ENCODE peak calls at places on chromosomes 11 and 22, in eight cellular contexts. One of them, this sample, is unnamed.

GRCh38 chr22:23903328-23903971 is 9.3 kb downstream of the MIF start:
- DNase-seq in OCI-LY7: no peak
- DNase-seq in choroid plexus epithelial cell: no peak
- DNase-seq in cardiac fibroblast: no peak
- DNase-seq in neural progenitor cell: no peak
- DNase-seq in pancreas: no peak
- DNase-seq in tibial nerve: no peak
- DNase-seq in left lung: no peak
- DNase-seq in this sample: no peak

GRCh38 chr11:128830290-128830813 is 36.7 kb downstream of the KCNJ1 start:
- DNase-seq in OCI-LY7: no peak
- DNase-seq in choroid plexus epithelial cell: no peak
- DNase-seq in cardiac fibroblast: no peak
- DNase-seq in neural progenitor cell: no peak
- DNase-seq in pancreas: no peak
- DNase-seq in tibial nerve: no peak
- DNase-seq in left lung: no peak
- DNase-seq in this sample: no peak

GRCh38 chr11:73372371-73372993 is 3.7 kb upstream of the RELT start:
- DNase-seq in OCI-LY7: peak
- DNase-seq in choroid plexus epithelial cell: peak
- DNase-seq in cardiac fibroblast: peak
- DNase-seq in neural progenitor cell: peak
- DNase-seq in pancreas: no peak
- DNase-seq in tibial nerve: no peak
- DNase-seq in left lung: no peak
- DNase-seq in this sample: no peak

GRCh38 chr22:24994070-24994763 is 41.7 kb downstream of the KIAA1671 start:
- DNase-seq in OCI-LY7: no peak
- DNase-seq in choroid plexus epithelial cell: no peak
- DNase-seq in cardiac fibroblast: no peak
- DNase-seq in neural progenitor cell: peak
- DNase-seq in pancreas: no peak
- DNase-seq in tibial nerve: no peak
- DNase-seq in left lung: no peak
- DNase-seq in this sample: peak

GRCh38 chr11:111631034-111631665 is 28.9 kb downstream of the SIK2 start:
- DNase-seq in OCI-LY7: no peak
- DNase-seq in choroid plexus epithelial cell: no peak
- DNase-seq in cardiac fibroblast: no peak
- DNase-seq in neural progenitor cell: peak
- DNase-seq in pancreas: no peak
- DNase-seq in tibial nerve: no peak
- DNase-seq in left lung: no peak
- DNase-seq in this sample: no peak

GRCh38 chr11:12279672-12280108 is 97.7 kb upstream of the PARVA start:
- DNase-seq in OCI-LY7: no peak
- DNase-seq in choroid plexus epithelial cell: no peak
- DNase-seq in cardiac fibroblast: no peak
- DNase-seq in neural progenitor cell: no peak
- DNase-seq in pancreas: no peak
- DNase-seq in tibial nerve: no peak
- DNase-seq in left lung: no peak
- DNase-seq in this sample: no peak

GRCh38 chr11:100316990-100317389 is 370.1 kb upstream of the ARHGAP42 start:
- DNase-seq in OCI-LY7: no peak
- DNase-seq in choroid plexus epithelial cell: no peak
- DNase-seq in cardiac fibroblast: no peak
- DNase-seq in neural progenitor cell: no peak
- DNase-seq in pancreas: no peak
- DNase-seq in tibial nerve: no peak
- DNase-seq in left lung: no peak
- DNase-seq in this sample: no peak

GRCh38 chr11:57639321-57640067 is 10.2 kb downstream of the YPEL4 start:
- DNase-seq in OCI-LY7: peak
- DNase-seq in choroid plexus epithelial cell: peak
- DNase-seq in cardiac fibroblast: peak
- DNase-seq in neural progenitor cell: peak
- DNase-seq in pancreas: no peak
- DNase-seq in tibial nerve: no peak
- DNase-seq in left lung: no peak
- DNase-seq in this sample: no peak

DNA sequence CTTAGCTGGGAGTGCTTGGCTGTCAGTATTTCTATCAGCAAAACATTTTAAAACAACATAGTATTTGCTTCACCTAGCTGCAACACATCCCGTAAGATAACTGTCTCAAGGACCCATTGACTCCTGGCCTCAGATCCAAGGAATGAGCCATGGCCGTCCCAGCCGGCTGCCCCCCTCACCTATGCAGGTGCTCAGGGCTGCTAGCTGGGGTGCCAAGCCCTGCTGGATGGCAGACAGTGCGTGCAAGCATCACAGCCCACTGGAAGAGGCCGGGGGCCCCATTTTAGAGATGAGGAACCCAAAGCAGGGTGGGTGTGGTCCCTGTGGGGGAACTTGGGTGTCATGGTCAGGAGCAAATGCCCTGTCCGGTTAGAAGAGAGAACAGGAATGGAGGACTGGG is 8.5 kb downstream of the PSMC3 start:
- DNase-seq in OCI-LY7: no peak
- DNase-seq in choroid plexus epithelial cell: no peak
- DNase-seq in cardiac fibroblast: no peak
- DNase-seq in neural progenitor cell: no peak
- DNase-seq in pancreas: no peak
- DNase-seq in tibial nerve: no peak
- DNase-seq in left lung: no peak
- DNase-seq in this sample: no peak
- TF ChIP-seq CTCF in OCI-LY7: no peak
- TF ChIP-seq CTCF in choroid plexus epithelial cell: no peak
- TF ChIP-seq CTCF in cardiac fibroblast: no peak
- TF ChIP-seq CTCF in neural progenitor cell: no peak
- TF ChIP-seq CTCF in pancreas: no peak
- TF ChIP-seq CTCF in tibial nerve: no peak
- TF ChIP-seq CTCF in left lung: no peak
- TF ChIP-seq CTCF in this sample: no peak

GRCh38 chr11:15692739-15693138 is 578.0 kb downstream of the INSC start:
- DNase-seq in OCI-LY7: no peak
- DNase-seq in choroid plexus epithelial cell: peak
- DNase-seq in cardiac fibroblast: no peak
- DNase-seq in neural progenitor cell: no peak
- DNase-seq in pancreas: no peak
- DNase-seq in tibial nerve: no peak
- DNase-seq in left lung: no peak
- DNase-seq in this sample: no peak

GRCh38 chr11:15697437-15698236 is 582.9 kb downstream of the INSC start:
- DNase-seq in OCI-LY7: no peak
- DNase-seq in choroid plexus epithelial cell: no peak
- DNase-seq in cardiac fibroblast: no peak
- DNase-seq in neural progenitor cell: no peak
- DNase-seq in pancreas: peak
- DNase-seq in tibial nerve: no peak
- DNase-seq in left lung: no peak
- DNase-seq in this sample: no peak

GRCh38 chr11:15698855-15699254 is 584.1 kb downstream of the INSC start:
- DNase-seq in OCI-LY7: no peak
- DNase-seq in choroid plexus epithelial cell: no peak
- DNase-seq in cardiac fibroblast: no peak
- DNase-seq in neural progenitor cell: no peak
- DNase-seq in pancreas: no peak
- DNase-seq in tibial nerve: no peak
- DNase-seq in left lung: no peak
- DNase-seq in this sample: no peak

GRCh38 chr11:15696069-15696468 is 581.3 kb downstream of the INSC start:
- DNase-seq in OCI-LY7: no peak
- DNase-seq in choroid plexus epithelial cell: no peak
- DNase-seq in cardiac fibroblast: no peak
- DNase-seq in neural progenitor cell: no peak
- DNase-seq in pancreas: no peak
- DNase-seq in tibial nerve: no peak
- DNase-seq in left lung: no peak
- DNase-seq in this sample: no peak

GRCh38 chr11:15695096-15695721 is 580.5 kb downstream of the INSC start:
- DNase-seq in OCI-LY7: no peak
- DNase-seq in choroid plexus epithelial cell: no peak
- DNase-seq in cardiac fibroblast: no peak
- DNase-seq in neural progenitor cell: no peak
- DNase-seq in pancreas: no peak
- DNase-seq in tibial nerve: no peak
- DNase-seq in left lung: no peak
- DNase-seq in this sample: no peak
- H3K4me3 ChIP-seq in OCI-LY7: no peak
- H3K4me3 ChIP-seq in choroid plexus epithelial cell: no peak
- H3K4me3 ChIP-seq in cardiac fibroblast: no peak
- H3K4me3 ChIP-seq in neural progenitor cell: no peak
- H3K4me3 ChIP-seq in pancreas: no peak
- H3K4me3 ChIP-seq in tibial nerve: no peak
- H3K4me3 ChIP-seq in left lung: no peak
- H3K4me3 ChIP-seq in this sample: no peak

GRCh38 chr11:70381350-70381749 is 17.0 kb upstream of the CTTN start:
- DNase-seq in OCI-LY7: no peak
- DNase-seq in choroid plexus epithelial cell: no peak
- DNase-seq in cardiac fibroblast: no peak
- DNase-seq in neural progenitor cell: no peak
- DNase-seq in pancreas: no peak
- DNase-seq in tibial nerve: no peak
- DNase-seq in left lung: no peak
- DNase-seq in this sample: no peak

GRCh38 chr11:70384486-70385152 is 13.7 kb upstream of the CTTN start:
- DNase-seq in OCI-LY7: no peak
- DNase-seq in choroid plexus epithelial cell: no peak
- DNase-seq in cardiac fibroblast: no peak
- DNase-seq in neural progenitor cell: no peak
- DNase-seq in pancreas: no peak
- DNase-seq in tibial nerve: no peak
- DNase-seq in left lung: no peak
- DNase-seq in this sample: no peak

GRCh38 chr11:70378506-70379134 is 19.7 kb upstream of the CTTN start:
- DNase-seq in OCI-LY7: no peak
- DNase-seq in choroid plexus epithelial cell: no peak
- DNase-seq in cardiac fibroblast: no peak
- DNase-seq in neural progenitor cell: no peak
- DNase-seq in pancreas: no peak
- DNase-seq in tibial nerve: no peak
- DNase-seq in left lung: no peak
- DNase-seq in this sample: no peak

GRCh38 chr11:70383664-70384395 is 14.5 kb upstream of the CTTN start:
- DNase-seq in OCI-LY7: no peak
- DNase-seq in choroid plexus epithelial cell: no peak
- DNase-seq in cardiac fibroblast: no peak
- DNase-seq in neural progenitor cell: no peak
- DNase-seq in pancreas: no peak
- DNase-seq in tibial nerve: no peak
- DNase-seq in left lung: no peak
- DNase-seq in this sample: no peak

DNA sequence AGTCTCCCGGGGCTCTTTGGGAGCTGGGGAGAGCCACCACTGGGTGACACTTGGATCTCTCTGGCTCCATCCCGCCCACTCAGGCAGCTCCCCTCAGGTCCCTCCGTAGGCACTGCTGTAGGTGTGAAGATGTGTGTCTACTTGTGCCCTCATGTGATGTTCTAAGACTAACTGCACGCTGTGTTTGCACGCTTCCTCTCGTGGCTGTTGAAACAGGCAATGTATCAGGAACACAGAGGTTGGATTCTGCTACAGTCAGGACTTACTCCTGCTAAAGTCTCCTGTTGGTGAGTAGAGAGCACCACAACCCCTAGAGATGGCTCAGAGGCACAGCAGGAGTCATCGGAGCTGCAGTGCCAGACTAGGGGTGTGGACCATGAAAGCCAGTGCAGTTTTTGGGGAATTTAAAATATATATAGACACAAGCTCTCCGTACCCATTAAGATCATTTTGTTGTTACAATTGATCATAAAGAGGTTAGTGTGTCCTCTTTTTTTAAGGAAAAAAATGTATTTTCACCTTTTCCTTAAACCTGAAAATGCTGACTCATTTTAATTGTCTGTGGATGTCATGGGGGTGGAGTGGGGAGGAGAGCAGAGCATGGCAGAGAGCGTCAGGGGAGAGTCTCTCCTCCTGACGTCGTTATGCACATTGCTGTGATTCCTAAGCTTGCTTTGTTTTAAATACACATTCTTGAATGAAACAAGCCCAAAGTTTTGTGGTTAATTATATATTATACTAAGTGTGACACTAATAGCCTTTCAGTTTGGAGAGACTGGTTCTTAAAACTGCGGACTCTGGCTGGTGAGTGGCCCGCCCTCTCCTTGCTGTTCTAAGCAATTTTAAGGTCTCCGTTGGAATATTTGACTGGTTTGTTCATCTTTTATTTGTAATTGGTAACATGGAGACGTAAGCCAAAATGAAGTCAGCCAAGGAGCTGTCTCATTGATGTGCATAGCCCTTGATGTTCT is 16.2 kb upstream of the CTTN start:
- DNase-seq in OCI-LY7: no peak
- DNase-seq in choroid plexus epithelial cell: peak
- DNase-seq in cardiac fibroblast: peak
- DNase-seq in neural progenitor cell: no peak
- DNase-seq in pancreas: no peak
- DNase-seq in tibial nerve: no peak
- DNase-seq in left lung: no peak
- DNase-seq in this sample: no peak
- TF ChIP-seq CTCF in OCI-LY7: no peak
- TF ChIP-seq CTCF in choroid plexus epithelial cell: peak
- TF ChIP-seq CTCF in cardiac fibroblast: peak
- TF ChIP-seq CTCF in neural progenitor cell: no peak
- TF ChIP-seq CTCF in pancreas: no peak
- TF ChIP-seq CTCF in tibial nerve: no peak
- TF ChIP-seq CTCF in left lung: no peak
- TF ChIP-seq CTCF in this sample: no peak

GRCh38 chr22:36198482-36198881 is 3.1 kb downstream of the APOL4 start:
- DNase-seq in OCI-LY7: no peak
- DNase-seq in choroid plexus epithelial cell: no peak
- DNase-seq in cardiac fibroblast: no peak
- DNase-seq in neural progenitor cell: no peak
- DNase-seq in pancreas: no peak
- DNase-seq in tibial nerve: no peak
- DNase-seq in left lung: no peak
- DNase-seq in this sample: no peak

GRCh38 chr22:36196254-36197064 is 5.2 kb downstream of the APOL4 start:
- DNase-seq in OCI-LY7: no peak
- DNase-seq in choroid plexus epithelial cell: no peak
- DNase-seq in cardiac fibroblast: no peak
- DNase-seq in neural progenitor cell: no peak
- DNase-seq in pancreas: no peak
- DNase-seq in tibial nerve: no peak
- DNase-seq in left lung: no peak
- DNase-seq in this sample: no peak

GRCh38 chr22:36197601-36198146 is 3.9 kb downstream of the APOL4 start:
- DNase-seq in OCI-LY7: peak
- DNase-seq in choroid plexus epithelial cell: no peak
- DNase-seq in cardiac fibroblast: peak
- DNase-seq in neural progenitor cell: peak
- DNase-seq in pancreas: no peak
- DNase-seq in tibial nerve: peak
- DNase-seq in left lung: no peak
- DNase-seq in this sample: no peak

GRCh38 chr22:36198936-36199616 is 2.5 kb downstream of the APOL4 start:
- DNase-seq in OCI-LY7: no peak
- DNase-seq in choroid plexus epithelial cell: no peak
- DNase-seq in cardiac fibroblast: no peak
- DNase-seq in neural progenitor cell: no peak
- DNase-seq in pancreas: no peak
- DNase-seq in tibial nerve: no peak
- DNase-seq in left lung: no peak
- DNase-seq in this sample: no peak

DNA sequence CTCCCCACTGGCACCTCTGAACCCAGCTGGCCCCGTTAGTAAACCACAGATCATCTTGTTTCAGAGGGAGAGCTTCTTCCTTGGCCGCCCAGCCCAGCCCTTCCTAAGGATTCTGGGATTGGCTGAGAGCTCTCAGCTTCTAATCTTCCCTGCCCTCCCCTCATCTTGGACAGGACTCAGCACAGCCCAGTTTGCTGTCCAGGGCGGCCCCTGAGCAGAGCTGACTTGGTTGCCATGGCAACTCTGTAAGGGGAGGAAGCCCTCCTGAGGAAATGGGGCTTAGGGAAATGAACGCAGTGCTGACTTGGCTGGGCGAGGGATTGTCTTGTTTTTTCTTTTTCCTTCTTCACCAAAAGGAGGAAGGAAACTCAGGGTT is 4.6 kb downstream of the APOL4 start:
- DNase-seq in OCI-LY7: peak
- DNase-seq in choroid plexus epithelial cell: peak
- DNase-seq in cardiac fibroblast: peak
- DNase-seq in neural progenitor cell: peak
- DNase-seq in pancreas: no peak
- DNase-seq in tibial nerve: peak
- DNase-seq in left lung: no peak
- DNase-seq in this sample: peak
- H3K4me3 ChIP-seq in OCI-LY7: no peak
- H3K4me3 ChIP-seq in choroid plexus epithelial cell: no peak
- H3K4me3 ChIP-seq in cardiac fibroblast: no peak
- H3K4me3 ChIP-seq in neural progenitor cell: peak
- H3K4me3 ChIP-seq in pancreas: no peak
- H3K4me3 ChIP-seq in tibial nerve: no peak
- H3K4me3 ChIP-seq in left lung: no peak
- H3K4me3 ChIP-seq in this sample: no peak

This sample was measured in transverse colon.